ENCODE peak calls at places on chromosomes 2 and 18, in seven cellular contexts. G is GM23248, P is body of pancreas, B is WERI-Rb-1, N is fibroblast of lung, U is pancreas, D is adrenal gland. O is an unnamed sample.

GRCh38 chr2:10033251-10034006 is 9.9 kb upstream of the KLF11 start:
- DNase-seq in G (no peak), P (no peak), B (no peak), N (no peak), U (no peak), D (no peak), O (no peak)

GRCh38 chr18:76610933-76611749 is 116.1 kb upstream of the ZNF516 start:
- DNase-seq in G (peak; percentile 84), P (no peak), B (no peak), N (peak; percentile 70), U (no peak), D (no peak), O (peak; percentile 59)

GRCh38 chr18:3117493-3118192 is 102.1 kb downstream of the MYOM1 start:
- DNase-seq in G (no peak), P (peak; percentile 41), B (no peak), N (peak; percentile 3), U (peak; percentile 61), D (no peak), O (no peak)

GRCh38 chr18:12975488-12975887 is 15.7 kb upstream of the CEP192 start:
- DNase-seq in G (no peak), P (no peak), B (no peak), N (no peak), U (no peak), D (no peak), O (no peak)

GRCh38 chr18:13435596-13436333 is 217.2 kb downstream of the LDLRAD4 start:
- DNase-seq in G (peak; percentile 87), P (no peak), B (no peak), N (peak; percentile 91), U (no peak), D (peak; percentile 77), O (peak; percentile 64)

GRCh38 chr18:46353460-46353859 is 249.3 kb downstream of the HAUS1 start:
- DNase-seq in G (no peak), P (no peak), B (no peak), N (no peak), U (no peak), D (no peak), O (no peak)

GRCh38 chr2:113264713-113265403 is 13.9 kb downstream of the PAX8 start:
- DNase-seq in G (no peak), P (no peak), B (no peak), N (no peak), U (no peak), D (no peak), O (no peak)

GRCh38 chr2:47595690-47596089 is 187.3 kb upstream of the MSH6 start:
- DNase-seq in G (no peak), P (no peak), B (no peak), N (no peak), U (no peak), D (no peak), O (no peak)

GRCh38 chr2:215461836-215462532 is 26.1 kb upstream of the FN1 start:
- DNase-seq in G (peak; percentile 77), P (no peak), B (no peak), N (peak; percentile 85), U (no peak), D (no peak), O (no peak)

GRCh38 chr18:44098551-44099098 is 582.1 kb upstream of the SETBP1 start:
- DNase-seq in G (peak; percentile 71), P (no peak), B (peak; percentile 10), N (peak; percentile 50), U (no peak), D (no peak), O (peak; percentile 36)

GRCh38 chr2:213066445-213066746 is 85.0 kb downstream of the IKZF2 start:
- DNase-seq in G (no peak), P (no peak), B (no peak), N (no peak), U (no peak), D (no peak), O (no peak)
- H3K4me3 ChIP-seq in G (no peak overlapping the region), P (no peak overlapping the region), B (peak overlapping the region; percentile 12), N (peak overlapping the region; percentile 31), U (no peak overlapping the region), D (peak overlapping the region; percentile 27), O (peak overlapping the region; percentile 28)

GRCh38 chr2:25132296-25132630 is 36.1 kb downstream of the POMC start:
- DNase-seq in G (no peak), P (no peak), B (no peak), N (peak; percentile 3), U (no peak), D (no peak), O (no peak)
- H3K4me3 ChIP-seq in G (no peak overlapping the region), P (no peak overlapping the region), B (no peak overlapping the region), N (no peak overlapping the region), U (no peak overlapping the region), D (peak overlapping the region; percentile 45), O (no peak overlapping the region)

GRCh38 chr2:127674241-127675209 is 805 bp downstream of the LIMS2 start:
- DNase-seq in G (peak; percentile 68), P (no peak), B (no peak), N (no peak), U (no peak), D (no peak), O (no peak)
- H3K4me3 ChIP-seq in G (peak overlapping the region; percentile 69), P (no peak overlapping the region), B (no peak overlapping the region), N (peak overlapping the region; percentile 54), U (peak overlapping the region; percentile 26), D (peak overlapping the region; percentile 64), O (peak overlapping the region; percentile 77)

DNA sequence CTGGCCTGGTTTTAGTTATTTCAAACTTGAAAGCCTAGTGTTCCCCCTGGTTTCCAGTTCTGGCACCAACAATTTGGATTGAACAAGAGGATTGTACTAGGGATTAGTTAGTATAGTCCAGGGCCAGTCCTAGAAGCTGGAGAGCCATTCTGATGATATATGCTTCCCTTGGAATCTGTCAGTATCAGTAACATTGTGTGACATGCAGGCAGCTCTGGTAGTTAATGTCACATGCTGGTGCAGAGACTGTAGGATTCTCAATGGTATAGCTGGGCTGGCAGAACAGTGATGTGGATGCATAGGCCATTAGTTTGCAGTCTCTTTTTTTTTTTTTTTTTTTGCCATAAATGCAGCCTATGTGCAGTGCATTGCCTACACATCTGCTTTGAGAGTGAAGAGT is 3.6 kb downstream of the MGAT5 start:
- DNase-seq in G (no peak), P (no peak), B (no peak), N (no peak), U (no peak), D (no peak), O (no peak)
- H3K4me3 ChIP-seq in G (no peak overlapping the region), P (no peak overlapping the region), B (no peak overlapping the region), N (no peak overlapping the region), U (no peak overlapping the region), D (no peak overlapping the region), O (no peak overlapping the region)

GRCh38 chr2:115162454-115163293 is 720.2 kb downstream of the DPP10 start:
- DNase-seq in G (peak; percentile 1), P (peak; percentile 23), B (peak; percentile 40), N (no peak), U (peak; percentile 16), D (peak; percentile 38), O (no peak)
- H3K4me3 ChIP-seq in G (no peak overlapping the region), P (peak overlapping the region; percentile 52), B (peak overlapping the region; percentile 60), N (no peak overlapping the region), U (peak overlapping the region; percentile 54), D (peak overlapping the region; percentile 83), O (no peak overlapping the region)

DNA sequence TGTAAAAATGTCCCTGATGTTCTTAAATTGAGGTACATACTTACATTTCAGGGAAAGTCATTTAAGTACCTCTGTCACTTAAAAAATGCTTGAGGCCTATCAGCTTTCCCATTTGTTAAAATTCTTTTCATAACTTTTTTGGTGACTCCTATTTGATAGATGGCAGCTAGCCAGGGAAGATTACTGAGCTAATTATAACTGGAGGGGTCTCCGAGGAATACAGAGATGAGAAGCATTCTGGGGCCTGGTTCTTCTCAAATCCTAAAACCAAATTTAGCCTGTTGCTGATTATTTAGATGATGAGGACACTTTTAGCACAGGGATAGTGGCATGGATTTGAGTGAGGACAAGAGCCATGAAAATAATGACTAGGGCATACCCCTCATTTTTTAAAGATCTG is 4.8 kb downstream of the UGP2 start:
- DNase-seq in G (no peak), P (no peak), B (no peak), N (no peak), U (no peak), D (no peak), O (no peak)
- H3K4me3 ChIP-seq in G (no peak overlapping the region), P (no peak overlapping the region), B (no peak overlapping the region), N (no peak overlapping the region), U (no peak overlapping the region), D (no peak overlapping the region), O (no peak overlapping the region)

DNA sequence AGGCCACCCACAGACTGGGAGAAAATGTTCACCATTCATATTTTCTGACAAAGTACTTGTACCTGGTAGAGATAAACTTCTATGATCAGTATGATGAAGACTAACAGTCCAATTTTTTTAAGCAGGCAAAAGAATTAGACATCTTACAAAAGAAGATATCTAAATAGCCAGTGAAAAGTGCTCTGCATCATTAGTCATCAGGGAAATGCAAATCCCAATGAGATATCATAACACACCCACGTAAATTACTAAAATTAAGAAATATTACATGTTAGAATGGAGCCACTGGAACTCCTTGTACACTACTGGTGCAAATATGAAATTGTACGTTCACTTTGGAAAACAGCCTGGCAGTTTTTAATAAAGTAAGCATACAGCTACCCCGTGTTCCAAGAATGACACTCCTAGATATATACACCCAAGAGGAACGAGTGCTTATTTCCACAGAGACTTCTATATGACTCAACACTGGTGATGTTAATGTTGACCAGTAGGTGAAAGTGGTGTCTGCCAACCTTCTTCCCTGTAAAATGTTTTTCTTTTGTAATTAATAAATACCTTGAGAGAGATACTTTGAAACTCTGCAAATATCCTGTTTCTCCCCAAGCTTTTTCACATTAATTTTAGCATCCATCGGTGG is 80.3 kb downstream of the NPAS2 start:
- DNase-seq in G (peak; percentile 15), P (no peak), B (no peak), N (peak; percentile 24), U (no peak), D (no peak), O (no peak)
- H3K4me3 ChIP-seq in G (no peak overlapping the region), P (no peak overlapping the region), B (no peak overlapping the region), N (no peak overlapping the region), U (no peak overlapping the region), D (no peak overlapping the region), O (no peak overlapping the region)

GRCh38 chr2:170181602-170182001 is 3.7 kb downstream of the MYO3B start:
- DNase-seq in G (no peak), P (no peak), B (no peak), N (no peak), U (no peak), D (no peak), O (no peak)

GRCh38 chr2:170176212-170176611 is 1.7 kb upstream of the MYO3B start:
- DNase-seq in G (no peak), P (no peak), B (peak; percentile 21), N (no peak), U (no peak), D (no peak), O (no peak)

GRCh38 chr2:170177950-170178781 is at the start of gene MYO3B:
- DNase-seq in G (peak; percentile 81), P (no peak), B (peak; percentile 18), N (peak; percentile 80), U (no peak), D (no peak), O (peak; percentile 40)

GRCh38 chr2:170185319-170185718 is 7.4 kb downstream of the MYO3B start:
- DNase-seq in G (no peak), P (no peak), B (no peak), N (no peak), U (no peak), D (no peak), O (no peak)

GRCh38 chr2:170180031-170180566 is 2.2 kb downstream of the MYO3B start:
- DNase-seq in G (no peak), P (no peak), B (peak; percentile 16), N (no peak), U (no peak), D (no peak), O (no peak)
- H3K4me3 ChIP-seq in G (no peak overlapping the region), P (no peak overlapping the region), B (no peak overlapping the region), N (no peak overlapping the region), U (no peak overlapping the region), D (no peak overlapping the region), O (no peak overlapping the region)

O was measured in fibroblast of villous mesenchyme.